ENCODE peak calls at places on chromosomes 3 and 15, in eight cellular contexts. Y is memory B cell; X is fibroblast of mammary gland; M is HS-5; V is astrocyte of the spinal cord; S is hepatocyte; B is activated T-cell treated with anti-CD3 and anti-CD28 coated beads, Interleukin-2, amount 50 U/mL, for 72 hours; Q is esophagus squamous epithelium. U is an unnamed sample.
A peak's percentile ranks its signal among the peaks of the same experiment; 100 is the strongest.

GRCh38 chr3:188358787-188359493 is 205.0 kb downstream of the LPP start:
- DNase-seq in X (no peak), Y (peak; percentile 23), V (no peak), B (peak; percentile 16), S (no peak), M (no peak), Q (no peak), U (no peak)

GRCh38 chr3:71062920-71063767 is 520.4 kb downstream of the FOXP1 start:
- DNase-seq in Q (no peak), B (peak; percentile 34), X (peak; percentile 67), Y (no peak), S (no peak), V (peak; percentile 72), M (no peak), U (no peak)

GRCh38 chr3:1953519-1953918 is 145.1 kb upstream of the CNTN4 start:
- DNase-seq in S (no peak), M (no peak), X (no peak), V (no peak), Y (no peak), B (no peak), Q (no peak), U (no peak)

GRCh38 chr3:159472611-159473010 is 516.0 kb upstream of the IL12A start:
- DNase-seq in Y (no peak), S (no peak), Q (no peak), X (no peak), M (no peak), B (no peak), V (no peak), U (no peak)

GRCh38 chr3:129187857-129188256 is 4.2 kb upstream of the CNBP start:
- DNase-seq in S (no peak), B (no peak), Q (no peak), X (no peak), V (no peak), Y (no peak), M (no peak), U (no peak)

GRCh38 chr15:85711590-85712192 is 83.0 kb downstream of the KLHL25 start:
- DNase-seq in B (no peak), X (peak; percentile 34), Q (no peak), V (peak; percentile 18), S (no peak), Y (no peak), M (no peak), U (no peak)

GRCh38 chr15:85000189-85000864 is 18.7 kb downstream of the PDE8A start:
- DNase-seq in X (peak; percentile 38), B (no peak), Q (no peak), S (no peak), V (no peak), Y (no peak), M (no peak), U (peak; percentile 26)

GRCh38 chr3:112366428-112366931 is 33.5 kb downstream of the CD200 start:
- DNase-seq in S (no peak), M (no peak), Q (no peak), B (no peak), X (no peak), V (no peak), Y (no peak), U (no peak)

GRCh38 chr3:13016083-13016725 is 57.0 kb downstream of the IQSEC1 start:
- DNase-seq in Y (peak; percentile 69), V (no peak), M (no peak), B (peak; percentile 56), Q (no peak), X (no peak), S (no peak), U (no peak)

GRCh38 chr3:127746400-127747057 is 73.8 kb downstream of the ABTB1 start:
- DNase-seq in S (peak; percentile 71), Y (no peak), B (no peak), Q (no peak), X (no peak), V (no peak), M (no peak), U (no peak)

GRCh38 chr15:75321711-75322110 is 14.2 kb upstream of the COMMD4 start:
- DNase-seq in X (no peak), S (no peak), V (no peak), Q (no peak), Y (no peak), B (no peak), M (no peak), U (no peak)

GRCh38 chr3:8653800-8654408 is 9.3 kb upstream of the SSUH2 start:
- DNase-seq in Y (no peak), S (no peak), V (no peak), Q (no peak), X (no peak), B (no peak), M (no peak), U (no peak)

GRCh38 chr3:152151216-152151874 is 117.4 kb upstream of the MBNL1 start:
- DNase-seq in X (peak; percentile 33), V (no peak), M (no peak), Y (no peak), Q (no peak), S (no peak), B (no peak), U (no peak)

U was measured in AG04449.